ENCODE peak calls at places on chromosomes 13 and 19, in eight cellular contexts. L, E, Y, I, D, F, B and H are unnamed samples.

GRCh38 chr19:18208098-18208951 is 4.5 kb upstream of the RAB3A start:
- DNase-seq in L (peak; percentile 29), E (peak; percentile 58), Y (peak; percentile 27), I (no peak), D (no peak), F (no peak), B (no peak), H (peak; percentile 79)

GRCh38 chr13:49093376-49093775 is 117.7 kb downstream of the FNDC3A start:
- DNase-seq in L (no peak), E (no peak), Y (no peak), I (no peak), D (no peak), F (no peak), B (no peak), H (no peak)

GRCh38 chr19:5609881-5610280 is 12.7 kb downstream of the SAFB2 start:
- DNase-seq in L (no peak), E (no peak), Y (no peak), I (no peak), D (no peak), F (no peak), B (no peak), H (no peak)

GRCh38 chr13:24661713-24662112 is 18.5 kb upstream of the ATP12A start:
- DNase-seq in L (no peak), E (no peak), Y (no peak), I (no peak), D (no peak), F (no peak), B (no peak), H (no peak)

GRCh38 chr19:19402656-19403372 is 2.7 kb upstream of the GATAD2A start:
- DNase-seq in L (no peak), E (no peak), Y (no peak), I (no peak), D (no peak), F (no peak), B (no peak), H (no peak)

GRCh38 chr13:74450976-74451375 is 316.8 kb upstream of the KLF12 start:
- DNase-seq in L (no peak), E (no peak), Y (no peak), I (no peak), D (no peak), F (no peak), B (no peak), H (peak; percentile 41)

GRCh38 chr19:19884583-19884982 is 16.2 kb upstream of the ZNF93 start:
- DNase-seq in L (no peak), E (no peak), Y (no peak), I (no peak), D (no peak), F (no peak), B (no peak), H (no peak)

GRCh38 chr13:97249797-97250495 is 27.8 kb downstream of the MBNL2 start:
- DNase-seq in L (no peak), E (no peak), Y (no peak), I (no peak), D (no peak), F (no peak), B (no peak), H (no peak)

GRCh38 chr19:16118489-16119033 is 6.9 kb downstream of the RAB8A start:
- DNase-seq in L (no peak), E (no peak), Y (no peak), I (no peak), D (no peak), F (no peak), B (no peak), H (no peak)

GRCh38 chr19:3494559-3494958 is 5.9 kb downstream of the DOHH start:
- DNase-seq in L (no peak), E (no peak), Y (no peak), I (no peak), D (no peak), F (no peak), B (no peak), H (no peak)